ENCODE peak calls at places on chromosomes 5 and 9, in five cellular contexts. One of them, this sample, is unnamed.

GRCh38 chr5:134090482-134090881 is 24.0 kb upstream of the TCF7 start:
- DNase-seq in hypothalamus: no peak
- DNase-seq in foreskin fibroblast: no peak
- DNase-seq in glomerular endothelial cell: no peak
- DNase-seq in neural crest cell: no peak
- DNase-seq in this sample: no peak

GRCh38 chr5:166979576-166979975 is 1311.9 kb upstream of the WWC1 start:
- DNase-seq in glomerular endothelial cell: no peak
- DNase-seq in foreskin fibroblast: peak; percentile 4
- DNase-seq in neural crest cell: no peak
- DNase-seq in hypothalamus: no peak
- DNase-seq in this sample: no peak

GRCh38 chr5:176653401-176653800 is 6.1 kb downstream of the TSPAN17 start:
- DNase-seq in glomerular endothelial cell: no peak
- DNase-seq in hypothalamus: no peak
- DNase-seq in foreskin fibroblast: peak; percentile 67
- DNase-seq in neural crest cell: no peak
- DNase-seq in this sample: no peak

GRCh38 chr9:121262953-121263352 is 5.0 kb upstream of the GSN start:
- DNase-seq in glomerular endothelial cell: no peak
- DNase-seq in foreskin fibroblast: no peak
- DNase-seq in hypothalamus: no peak
- DNase-seq in neural crest cell: no peak
- DNase-seq in this sample: no peak

GRCh38 chr5:112917453-112918005 is 4.5 kb downstream of the REEP5 start:
- DNase-seq in hypothalamus: no peak
- DNase-seq in neural crest cell: no peak
- DNase-seq in foreskin fibroblast: peak; percentile 26
- DNase-seq in glomerular endothelial cell: no peak
- DNase-seq in this sample: no peak

GRCh38 chr5:176754376-176754942 is 55.9 kb upstream of the UNC5A start:
- DNase-seq in glomerular endothelial cell: no peak
- DNase-seq in neural crest cell: no peak
- DNase-seq in hypothalamus: no peak
- DNase-seq in foreskin fibroblast: no peak
- DNase-seq in this sample: no peak

GRCh38 chr5:121108725-121109124 is 644.6 kb downstream of the PRR16 start:
- DNase-seq in neural crest cell: no peak
- DNase-seq in foreskin fibroblast: no peak
- DNase-seq in glomerular endothelial cell: no peak
- DNase-seq in hypothalamus: no peak
- DNase-seq in this sample: peak; percentile 25

GRCh38 chr5:59694416-59694815 is 199.1 kb downstream of the PDE4D start:
- DNase-seq in glomerular endothelial cell: no peak
- DNase-seq in foreskin fibroblast: no peak
- DNase-seq in hypothalamus: no peak
- DNase-seq in neural crest cell: no peak
- DNase-seq in this sample: no peak

GRCh38 chr5:52856564-52856963 is 68.8 kb downstream of the ITGA1 start:
- DNase-seq in glomerular endothelial cell: no peak
- DNase-seq in neural crest cell: no peak
- DNase-seq in foreskin fibroblast: peak; percentile 44
- DNase-seq in hypothalamus: no peak
- DNase-seq in this sample: no peak

GRCh38 chr5:124935060-124935459 is 188.6 kb upstream of the ZNF608 start:
- DNase-seq in neural crest cell: no peak
- DNase-seq in hypothalamus: no peak
- DNase-seq in glomerular endothelial cell: no peak
- DNase-seq in foreskin fibroblast: no peak
- DNase-seq in this sample: no peak

GRCh38 chr9:111622626-111623025 is 8.5 kb upstream of the DNAJC25 start:
- DNase-seq in hypothalamus: no peak
- DNase-seq in foreskin fibroblast: peak; percentile 94
- DNase-seq in glomerular endothelial cell: no peak
- DNase-seq in neural crest cell: no peak
- DNase-seq in this sample: no peak

GRCh38 chr9:18459958-18460584 is 13.9 kb upstream of the ADAMTSL1 start:
- DNase-seq in glomerular endothelial cell: peak; percentile 75
- DNase-seq in foreskin fibroblast: peak; percentile 92
- DNase-seq in neural crest cell: no peak
- DNase-seq in hypothalamus: no peak
- DNase-seq in this sample: no peak

This sample was measured in HEK293T.